ENCODE peak calls at places on chromosome 21, in six cellular contexts. V is tibial nerve, E is BE2C, J is heart right ventricle, R is chondrocyte, F is thyroid gland. X is an unnamed sample.

GRCh38 chr21:27423906-27424595 is 457.2 kb upstream of the ADAMTS5 start:
- DNase-seq in V (no peak), E (no peak), J (no peak), R (no peak), F (no peak), X (no peak)

GRCh38 chr21:37368536-37369279 is 2.1 kb downstream of the DYRK1A start:
- DNase-seq in V (no peak), E (no peak), J (no peak), R (no peak), F (no peak), X (no peak)

GRCh38 chr21:45074048-45074817 is at the start of gene ADARB1:
- DNase-seq in V (no peak), E (peak), J (peak), R (no peak), F (peak), X (no peak)

GRCh38 chr21:27704567-27705166 is 737.8 kb upstream of the ADAMTS5 start:
- DNase-seq in V (no peak), E (no peak), J (no peak), R (no peak), F (no peak), X (no peak)

GRCh38 chr21:44722701-44723100 is 11.3 kb upstream of the TSPEAR start:
- DNase-seq in V (no peak), E (no peak), J (no peak), R (no peak), F (no peak), X (no peak)

GRCh38 chr21:46205766-46206162 is 21.5 kb upstream of the SPATC1L start:
- DNase-seq in V (no peak), E (peak), J (no peak), R (no peak), F (no peak), X (peak)

GRCh38 chr21:31514598-31514997 is 144.9 kb upstream of the SOD1 start:
- DNase-seq in V (peak), E (peak), J (no peak), R (no peak), F (no peak), X (peak)

GRCh38 chr21:37452222-37452621 is 85.6 kb downstream of the DYRK1A start:
- DNase-seq in V (no peak), E (no peak), J (peak), R (no peak), F (peak), X (peak)

GRCh38 chr21:33663241-33663640 is 20.9 kb downstream of the ITSN1 start:
- DNase-seq in V (no peak), E (no peak), J (no peak), R (no peak), F (no peak), X (no peak)

GRCh38 chr21:46562472-46562871 is 42.4 kb downstream of the S100B start:
- DNase-seq in V (no peak), E (no peak), J (no peak), R (no peak), F (no peak), X (no peak)

GRCh38 chr21:33898546-33898945 is 17.1 kb downstream of the ATP5PO start:
- DNase-seq in V (no peak), E (no peak), J (no peak), R (no peak), F (no peak), X (no peak)

GRCh38 chr21:37166733-37167132 is 93.7 kb downstream of the TTC3 start:
- DNase-seq in V (no peak), E (no peak), J (no peak), R (no peak), F (no peak), X (no peak)

GRCh38 chr21:33770542-33770941 is 128.2 kb downstream of the ITSN1 start:
- DNase-seq in V (no peak), E (no peak), J (no peak), R (no peak), F (no peak), X (no peak)

GRCh38 chr21:16911166-16911607 is 601.7 kb upstream of the CXADR start:
- DNase-seq in V (no peak), E (no peak), J (no peak), R (no peak), F (no peak), X (no peak)
- TF ChIP-seq CTCF in V (no peak), E (no peak), J (no peak), R (no peak), F (no peak), X (no peak)

GRCh38 chr21:14863745-14864210 is 201.0 kb downstream of the NRIP1 start:
- DNase-seq in V (no peak), E (no peak), J (no peak), R (no peak), F (no peak), X (no peak)

GRCh38 chr21:14864211-14865021 is 200.4 kb downstream of the NRIP1 start:
- DNase-seq in V (peak), E (peak), J (peak), R (no peak), F (peak), X (peak)

GRCh38 chr21:14858309-14858708 is 206.5 kb downstream of the NRIP1 start:
- DNase-seq in V (no peak), E (no peak), J (no peak), R (no peak), F (no peak), X (no peak)

GRCh38 chr21:14866859-14867560 is 197.8 kb downstream of the NRIP1 start:
- DNase-seq in V (no peak), E (no peak), J (no peak), R (no peak), F (no peak), X (no peak)

DNA sequence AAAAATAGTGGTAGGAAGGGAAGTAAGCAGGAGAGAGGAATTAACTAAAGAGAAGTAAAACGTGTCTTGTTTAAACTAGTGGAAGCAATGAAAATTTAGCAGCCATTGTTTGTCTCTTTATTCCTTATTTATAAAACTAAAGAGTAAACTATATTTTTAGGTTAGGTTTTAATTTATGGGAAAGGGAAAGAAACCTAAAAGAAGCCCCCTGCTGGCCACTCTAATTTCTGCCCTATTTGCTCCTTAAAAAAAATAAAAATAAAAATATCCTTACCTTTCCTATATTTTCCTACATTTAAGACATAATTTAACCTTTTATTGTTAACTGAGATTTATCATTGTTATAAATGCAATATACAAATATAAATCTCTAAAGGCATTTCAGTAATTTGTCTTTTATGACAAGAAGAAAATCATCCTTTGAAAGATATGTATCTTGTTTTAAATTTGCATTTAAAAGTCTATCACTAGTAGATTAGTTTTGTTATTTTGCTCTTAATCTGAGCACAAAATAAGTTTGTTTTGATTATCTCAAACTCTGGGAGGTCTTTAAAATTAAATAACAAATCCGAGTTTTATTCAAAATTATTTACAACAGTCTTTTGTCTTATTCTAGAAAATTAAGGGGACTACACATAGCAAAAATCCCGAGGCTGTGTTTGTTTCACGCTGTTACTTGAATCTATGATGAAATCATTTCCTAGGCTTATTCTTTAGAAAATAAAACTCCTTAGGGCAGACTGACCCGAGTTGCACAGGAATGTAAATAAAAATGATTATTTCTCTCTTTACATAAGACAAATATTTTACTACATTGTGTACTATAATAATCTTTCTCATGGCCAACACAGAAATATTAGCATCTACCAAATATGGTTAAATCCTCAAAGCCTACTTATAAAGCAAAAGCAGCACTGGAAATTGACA is 201.7 kb downstream of the NRIP1 start:
- DNase-seq in V (no peak), E (peak), J (no peak), R (no peak), F (no peak), X (no peak)
- TF ChIP-seq CTCF in V (peak), E (peak), J (peak), R (peak), F (no peak), X (peak)

GRCh38 chr21:39119696-39120290 is 63.5 kb downstream of the PSMG1 start:
- DNase-seq in V (no peak), E (no peak), J (no peak), R (no peak), F (no peak), X (no peak)
- TF ChIP-seq CTCF in V (no peak), E (no peak), J (no peak), R (no peak), F (no peak), X (no peak)

GRCh38 chr21:19322360-19322759 is 918.8 kb upstream of the TMPRSS15 start:
- DNase-seq in V (no peak), E (no peak), J (no peak), R (no peak), F (no peak), X (no peak)
- TF ChIP-seq CTCF in V (no peak), E (peak), J (peak), R (peak), F (no peak), X (peak)

DNA sequence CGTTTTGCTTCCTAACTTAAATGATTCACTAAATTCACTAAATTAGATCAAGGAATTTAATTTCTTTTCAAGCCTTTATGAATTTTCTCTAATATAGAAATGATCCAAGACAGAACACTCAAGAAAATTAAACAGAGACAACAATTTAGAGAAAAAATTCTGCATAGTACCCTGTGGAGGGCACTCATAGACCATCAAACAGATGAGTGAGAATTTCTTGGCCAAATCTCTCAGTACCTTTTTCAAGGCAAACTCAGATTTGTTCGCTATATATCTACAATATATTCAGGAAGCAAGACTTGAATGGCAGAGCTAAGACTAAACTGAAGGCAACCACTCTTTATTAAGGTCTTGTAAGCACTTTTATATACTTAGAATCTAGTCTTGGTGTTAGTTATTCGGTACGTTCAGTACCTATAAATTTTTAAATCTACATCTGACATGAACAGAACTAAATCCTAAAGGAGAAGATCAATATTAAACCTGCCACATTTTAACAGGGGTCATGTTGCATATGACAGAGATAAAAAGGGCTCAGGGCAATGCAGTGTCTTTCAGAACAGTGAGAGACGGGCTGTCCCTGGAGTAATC is 118.7 kb upstream of the TMPRSS15 start:
- DNase-seq in V (no peak), E (peak), J (no peak), R (no peak), F (no peak), X (no peak)
- TF ChIP-seq CTCF in V (no peak), E (peak), J (peak), R (peak), F (no peak), X (no peak)

GRCh38 chr21:35399706-35400105 is 350.6 kb upstream of the RUNX1 start:
- DNase-seq in V (no peak), E (no peak), J (no peak), R (no peak), F (no peak), X (no peak)

GRCh38 chr21:35399002-35399401 is 349.9 kb upstream of the RUNX1 start:
- DNase-seq in V (no peak), E (no peak), J (no peak), R (no peak), F (no peak), X (no peak)

GRCh38 chr21:35400233-35400939 is 351.3 kb upstream of the RUNX1 start:
- DNase-seq in V (no peak), E (no peak), J (no peak), R (no peak), F (no peak), X (no peak)

GRCh38 chr21:35396655-35397054 is 347.6 kb upstream of the RUNX1 start:
- DNase-seq in V (no peak), E (no peak), J (no peak), R (no peak), F (no peak), X (no peak)

GRCh38 chr21:35398366-35398982 is 349.4 kb upstream of the RUNX1 start:
- DNase-seq in V (no peak), E (no peak), J (no peak), R (no peak), F (peak), X (no peak)
- TF ChIP-seq CTCF in V (no peak), E (no peak), J (no peak), R (no peak), F (no peak), X (no peak)

X was measured in dorsolateral prefrontal cortex.